ENCODE peak calls at places on chromosomes 11 and 22, in four cellular contexts. M is neural progenitor cell, V is PC-3, X is stomach. T is an unnamed sample.
A peak's percentile ranks its signal among the peaks of the same experiment; 100 is the strongest.

GRCh38 chr11:28756977-28757376 is 648.8 kb downstream of the METTL15 start:
- DNase-seq in M (no peak), V (peak; percentile 89), X (no peak), T (no peak)

GRCh38 chr22:19524170-19525115 is at the start of gene CLDN5:
- DNase-seq in M (peak; percentile 75), V (no peak), X (no peak), T (no peak)

GRCh38 chr11:19718976-19719375 is 6.3 kb downstream of the NAV2 start:
- DNase-seq in M (no peak), V (no peak), X (no peak), T (no peak)

GRCh38 chr11:3146612-3147256 is 18.4 kb downstream of the OSBPL5 start:
- DNase-seq in M (no peak), V (no peak), X (no peak), T (no peak)

GRCh38 chr11:119375629-119376196 is 5.8 kb downstream of the USP2 start:
- DNase-seq in M (peak; percentile 57), V (no peak), X (no peak), T (peak; percentile 67)

GRCh38 chr22:19121631-19122142 is 525 bp downstream of the DGCR2 start:
- DNase-seq in M (peak; percentile 74), V (peak; percentile 22), X (peak; percentile 65), T (peak; percentile 84)

GRCh38 chr11:83047515-83048225 is 24.0 kb downstream of the RAB30 start:
- DNase-seq in M (no peak), V (no peak), X (no peak), T (no peak)

GRCh38 chr22:48536691-48537591 is 1290.7 kb downstream of the BRD1 start:
- DNase-seq in M (no peak), V (no peak), X (peak; percentile 32), T (peak; percentile 74)

GRCh38 chr11:17793642-17794170 is 59.1 kb downstream of the KCNC1 start:
- DNase-seq in M (no peak), V (no peak), X (no peak), T (no peak)

GRCh38 chr11:58494096-58494495 is 13.8 kb downstream of the OR5B21 start:
- DNase-seq in M (no peak), V (peak; percentile 22), X (no peak), T (no peak)

GRCh38 chr11:87820026-87820425 is 355.2 kb downstream of the RAB38 start:
- DNase-seq in M (no peak), V (peak; percentile 6), X (no peak), T (no peak)

GRCh38 chr22:45286854-45287551 is 2.3 kb downstream of the UPK3A start:
- DNase-seq in M (no peak), V (no peak), X (no peak), T (no peak)

GRCh38 chr11:76614471-76615183 is 55.9 kb downstream of the LRRC32 start:
- DNase-seq in M (no peak), V (no peak), X (peak; percentile 23), T (no peak)

GRCh38 chr22:38843201-38843715 is 570 bp downstream of the NPTXR start:
- DNase-seq in M (peak; percentile 89), V (peak; percentile 55), X (peak; percentile 38), T (peak; percentile 75)

GRCh38 chr22:49257551-49257951 is 570.1 kb downstream of the BRD1 start:
- DNase-seq in M (no peak), V (no peak), X (peak; percentile 20), T (no peak)

GRCh38 chr11:3041699-3042098 is 15.5 kb downstream of the CARS1 start:
- DNase-seq in M (no peak), V (no peak), X (no peak), T (no peak)

GRCh38 chr11:47980907-47981621 is 705 bp downstream of the PTPRJ start:
- DNase-seq in M (peak; percentile 88), V (peak; percentile 39), X (peak; percentile 65), T (peak; percentile 82)

GRCh38 chr11:1221848-1222311 is 986 bp upstream of the MUC5B start:
- DNase-seq in M (no peak), V (no peak), X (no peak), T (peak; percentile 60)

GRCh38 chr11:128453444-128454336 is 133.7 kb downstream of the ETS1 start:
- DNase-seq in M (no peak), V (peak; percentile 88), X (peak; percentile 59), T (no peak)

GRCh38 chr11:65888163-65888814 is at the start of gene FIBP:
- DNase-seq in M (peak; percentile 98), V (peak; percentile 98), X (peak; percentile 98), T (peak; percentile 99)

GRCh38 chr11:12577746-12578644 is 96.2 kb upstream of the TEAD1 start:
- DNase-seq in M (peak; percentile 42), V (peak; percentile 11), X (no peak), T (no peak)

GRCh38 chr11:17927643-17928343 is 85.1 kb downstream of the SERGEF start:
- DNase-seq in M (no peak), V (no peak), X (no peak), T (no peak)

DNA sequence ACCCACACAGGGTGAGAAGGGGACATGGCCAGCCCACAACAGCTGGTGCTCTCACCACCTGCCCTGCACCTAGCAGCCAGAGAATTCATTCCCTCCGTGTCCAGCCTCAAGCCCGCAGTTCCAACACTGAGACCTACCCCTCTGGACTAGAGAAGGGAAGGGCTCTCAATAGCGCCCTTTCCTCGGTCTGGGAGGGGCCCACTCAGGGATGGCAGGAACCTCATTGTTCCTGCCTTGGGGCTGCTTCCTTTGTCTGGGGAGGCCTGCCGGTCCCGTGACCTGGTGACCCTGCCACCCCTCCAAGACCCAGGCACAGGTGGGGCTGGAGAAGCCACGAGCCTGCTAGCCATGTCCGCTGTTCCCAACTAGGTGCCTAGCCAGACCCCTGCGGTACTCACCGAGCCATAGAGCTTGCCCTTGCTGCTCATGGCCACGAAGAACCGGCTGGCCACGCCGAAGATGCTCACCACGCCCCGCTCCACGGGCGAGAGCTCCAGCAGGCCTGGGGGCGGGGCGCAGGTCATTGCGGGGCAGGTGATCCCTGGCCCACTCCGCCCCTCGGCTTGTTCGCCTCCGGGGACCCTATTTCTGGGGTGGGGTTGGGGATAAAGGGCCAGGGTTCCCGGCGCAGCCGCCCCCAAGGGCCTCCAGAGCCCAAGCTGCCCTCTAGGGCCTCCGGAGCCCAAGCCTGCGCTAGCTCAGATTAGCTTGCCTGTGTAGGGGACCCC is 1.4 kb downstream of the FGF4 start:
- DNase-seq in M (peak; percentile 51), V (no peak), X (no peak), T (no peak)
- H3K27me3 ChIP-seq in M (peaks cover 72% of the 10 kb centered on the region), V (peaks cover 28% of the 10 kb centered on the region), X (peaks cover 49% of the 10 kb centered on the region), T (peaks cover 61% of the 10 kb centered on the region)

DNA sequence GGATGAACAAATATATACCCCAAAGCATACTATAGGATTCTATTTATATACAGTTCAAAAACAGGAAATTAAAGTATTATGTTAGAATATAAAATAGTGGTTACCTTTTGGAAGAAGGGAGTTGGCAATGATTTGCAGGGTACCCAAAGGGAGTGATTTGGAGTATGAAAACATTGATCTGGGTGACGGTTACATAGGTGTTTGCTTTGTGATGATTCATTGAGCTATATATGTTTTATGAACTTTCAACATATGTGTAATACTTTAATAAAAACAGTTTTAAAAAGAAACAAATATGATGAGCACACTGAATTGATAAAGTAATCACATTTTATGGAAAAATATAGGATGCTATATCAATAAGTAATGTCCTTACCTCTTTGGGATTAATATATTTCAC is 36.0 kb downstream of the C11orf65 start:
- DNase-seq in M (no peak), V (peak; percentile 56), X (no peak), T (no peak)
- H3K27ac ChIP-seq in M (no peak overlapping the region), V (no peak overlapping the region), X (no peak overlapping the region), T (no peak overlapping the region)

GRCh38 chr11:57376095-57376812 is 4.7 kb downstream of the PRG3 start:
- DNase-seq in M (no peak), V (no peak), X (no peak), T (no peak)

GRCh38 chr11:57375490-57375889 is 5.5 kb downstream of the PRG3 start:
- DNase-seq in M (no peak), V (no peak), X (no peak), T (no peak)

GRCh38 chr11:57379732-57380131 is 1.2 kb downstream of the PRG3 start:
- DNase-seq in M (peak; percentile 81), V (peak; percentile 65), X (no peak), T (no peak)

GRCh38 chr11:57378166-57378565 is 2.8 kb downstream of the PRG3 start:
- DNase-seq in M (no peak), V (no peak), X (no peak), T (no peak)

DNA sequence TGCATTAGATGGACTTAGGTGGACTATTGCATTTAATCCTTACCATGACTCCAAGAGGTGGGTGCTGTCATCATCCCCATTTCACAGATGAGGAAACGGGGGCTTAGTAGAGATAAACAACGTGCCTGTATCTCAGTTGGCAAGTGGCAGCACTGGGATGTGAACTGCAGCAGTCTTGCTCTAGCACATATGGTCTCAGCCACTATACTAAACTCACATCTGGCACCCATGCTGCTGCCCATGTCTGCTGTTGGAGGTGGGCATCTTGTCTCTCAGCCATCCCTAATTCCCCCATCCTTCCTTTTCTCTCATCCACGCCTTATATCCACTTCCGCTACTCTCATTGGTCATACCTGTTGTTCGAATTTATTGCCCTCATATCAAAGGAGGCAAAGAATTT is 3.9 kb downstream of the PRG3 start:
- DNase-seq in M (no peak), V (no peak), X (no peak), T (no peak)
- H3K27me3 ChIP-seq in M (peaks cover 14% of the 10 kb centered on the region), V (no peaks in the 10 kb centered on the region), X (no peaks in the 10 kb centered on the region), T (no peaks in the 10 kb centered on the region)

DNA sequence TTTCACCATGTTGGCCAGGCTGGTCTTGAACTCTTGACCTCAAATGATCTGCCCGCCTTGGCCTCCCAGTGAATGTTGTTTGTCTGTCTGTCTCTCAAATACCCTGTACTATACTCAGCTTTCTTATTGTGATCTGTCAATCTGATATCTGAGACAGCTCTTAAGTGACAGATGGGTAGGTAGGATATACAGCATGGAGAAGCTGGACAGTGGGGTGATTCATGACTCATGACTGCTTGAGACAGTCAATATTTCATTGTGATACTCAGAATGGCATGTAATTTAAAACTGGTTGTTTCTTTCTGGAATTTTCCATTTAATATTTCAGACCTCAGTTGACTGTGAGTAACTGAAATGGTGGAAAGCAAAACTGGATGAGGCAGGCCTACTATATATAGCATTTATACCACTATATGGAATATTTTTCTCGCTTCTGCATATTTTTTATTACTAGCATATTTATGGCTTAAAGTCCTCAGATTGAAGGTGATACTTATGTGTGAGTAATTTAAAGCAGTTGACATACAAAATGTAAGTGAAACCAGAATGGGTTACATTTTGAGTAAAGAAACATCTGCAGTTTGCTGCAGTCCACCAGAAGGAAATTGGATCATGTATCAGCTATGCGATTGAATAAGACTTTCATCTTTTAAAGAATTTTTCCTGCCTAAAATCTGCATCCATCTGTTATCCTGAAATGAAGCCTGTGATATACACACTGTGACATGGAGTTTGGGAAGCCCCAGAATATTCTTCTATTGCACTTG is 22.3 kb downstream of the ARHGAP42 start:
- DNase-seq in M (no peak), V (peak; percentile 65), X (no peak), T (no peak)
- H3K27ac ChIP-seq in M (no peak overlapping the region), V (no peak overlapping the region), X (no peak overlapping the region), T (no peak overlapping the region)

DNA sequence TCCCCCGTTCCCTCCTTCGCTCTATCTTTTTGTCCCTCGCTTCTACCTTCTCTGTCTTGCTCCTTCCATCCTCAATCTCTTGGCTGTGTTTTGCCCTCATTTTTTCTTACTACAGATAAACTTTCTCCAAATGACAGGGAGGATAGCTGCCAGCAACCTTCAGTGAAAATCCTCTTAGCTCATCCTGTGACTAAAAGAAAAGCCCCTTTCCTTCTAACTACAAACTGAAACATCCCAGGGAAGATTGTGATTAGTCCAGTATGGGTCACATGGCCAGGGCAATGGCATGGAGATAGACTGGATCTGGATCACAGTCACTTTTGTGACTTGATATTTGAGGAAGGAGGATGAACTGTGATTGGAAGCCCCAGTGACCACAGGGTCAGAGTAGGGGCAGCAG is 10.4 kb downstream of the SPON1 start:
- DNase-seq in M (no peak), V (no peak), X (no peak), T (no peak)
- H3K27me3 ChIP-seq in M (no peaks in the 10 kb centered on the region), V (no peaks in the 10 kb centered on the region), X (no peaks in the 10 kb centered on the region), T (peaks cover 3% of the 10 kb centered on the region)

GRCh38 chr22:24510694-24511625 is 15.8 kb downstream of the UPB1 start:
- DNase-seq in M (no peak), V (no peak), X (peak; percentile 68), T (no peak)
- H3K27ac ChIP-seq in M (no peak overlapping the region), V (no peak overlapping the region), X (peak overlapping the region; percentile 9), T (no peak overlapping the region)

GRCh38 chr11:31871310-31872073 is 60.4 kb upstream of the PAX6 start:
- DNase-seq in M (no peak), V (no peak), X (no peak), T (no peak)
- H3K27me3 ChIP-seq in M (no peaks in the 10 kb centered on the region), V (no peaks in the 10 kb centered on the region), X (no peaks in the 10 kb centered on the region), T (peaks cover 40% of the 10 kb centered on the region)

T was measured in upper lobe of right lung.